ENCODE peak calls at places on chromosome 15, in five cellular contexts. A is breast epithelium, Y is H54, Q is body of pancreas, O is GM12891. S is an unnamed sample.

GRCh38 chr15:59294574-59294960 is 78.1 kb downstream of the MYO1E start:
- DNase-seq in O (no peak), Y (no peak), A (no peak), Q (no peak), S (no peak)

GRCh38 chr15:82968066-82968465 is 15.5 kb upstream of the HOMER2 start:
- DNase-seq in Y (no peak), A (no peak), Q (no peak), O (no peak), S (no peak)

GRCh38 chr15:80976851-80977250 is 12.8 kb downstream of the MESD start:
- DNase-seq in Q (no peak), O (no peak), Y (no peak), A (no peak), S (no peak)

GRCh38 chr15:57777034-57777433 is 70.5 kb downstream of the POLR2M start:
- DNase-seq in Q (no peak), O (no peak), Y (no peak), A (no peak), S (no peak)

GRCh38 chr15:56045068-56045748 is 51.8 kb upstream of the NEDD4 start:
- DNase-seq in O (no peak), Y (no peak), Q (no peak), A (no peak), S (no peak)

GRCh38 chr15:91973481-91973880 is 120.0 kb downstream of the SLCO3A1 start:
- DNase-seq in Q (no peak), O (no peak), Y (no peak), A (no peak), S (no peak)

GRCh38 chr15:52103217-52104207 is 9.1 kb downstream of the BCL2L10 start:
- DNase-seq in Y (peak), O (no peak), Q (peak), A (peak), S (peak)

GRCh38 chr15:72801590-72802345 is 18.2 kb upstream of the ADPGK start:
- DNase-seq in Y (no peak), Q (no peak), O (no peak), A (no peak), S (no peak)

GRCh38 chr15:90865702-90866101 is 2.7 kb upstream of the FURIN start:
- DNase-seq in Q (no peak), A (no peak), O (no peak), Y (no peak), S (no peak)

GRCh38 chr15:82663186-82663600 is 16.0 kb upstream of the CPEB1 start:
- DNase-seq in A (no peak), Q (peak), Y (peak), O (peak), S (no peak)

GRCh38 chr15:84859143-84859542 is 25.3 kb upstream of the SLC28A1 start:
- DNase-seq in A (peak), Q (no peak), Y (no peak), O (no peak), S (peak)

GRCh38 chr15:79897701-79898113 is 893 bp upstream of the MTHFS start:
- DNase-seq in Y (no peak), A (no peak), Q (no peak), O (no peak), S (no peak)

GRCh38 chr15:56758770-56759449 is 25.6 kb upstream of the ZNF280D start:
- DNase-seq in Y (peak), A (no peak), Q (no peak), O (no peak), S (no peak)

GRCh38 chr15:80211976-80212375 is 40.0 kb downstream of the CTXND1 start:
- DNase-seq in Q (no peak), Y (no peak), A (no peak), O (no peak), S (no peak)

GRCh38 chr15:48029656-48030055 is 91.1 kb upstream of the SLC24A5 start:
- DNase-seq in Y (no peak), Q (no peak), O (no peak), A (no peak), S (no peak)

GRCh38 chr15:57218826-57219576 is 157.3 kb upstream of the CGNL1 start:
- DNase-seq in O (no peak), A (no peak), Y (no peak), Q (no peak), S (no peak)

GRCh38 chr15:78727561-78727960 is 83.7 kb downstream of the ADAMTS7 start:
- DNase-seq in Q (no peak), Y (no peak), A (no peak), O (no peak), S (peak)

GRCh38 chr15:43168192-43169107 is 16.8 kb upstream of the CCNDBP1 start:
- DNase-seq in A (peak), Y (no peak), Q (peak), O (no peak), S (no peak)

GRCh38 chr15:51286816-51287215 is 51.6 kb downstream of the CYP19A1 start:
- DNase-seq in O (no peak), Q (no peak), A (no peak), Y (no peak), S (no peak)

GRCh38 chr15:91694131-91694828 is 159.2 kb upstream of the SLCO3A1 start:
- DNase-seq in O (no peak), Y (no peak), A (peak), Q (no peak), S (peak)

GRCh38 chr15:51322622-51323296 is 15.6 kb downstream of the CYP19A1 start:
- DNase-seq in Y (no peak), Q (peak), O (no peak), A (no peak), S (peak)

GRCh38 chr15:71804695-71805470 is 5.5 kb upstream of the NR2E3 start:
- DNase-seq in Y (no peak), A (no peak), Q (peak), O (no peak), S (no peak)

GRCh38 chr15:85582076-85582718 is 201.8 kb downstream of the AKAP13 start:
- DNase-seq in Q (peak), A (no peak), O (no peak), Y (no peak), S (no peak)

GRCh38 chr15:58374147-58374546 is 57.6 kb upstream of the LIPC start:
- DNase-seq in Q (no peak), Y (no peak), O (no peak), A (no peak), S (no peak)

GRCh38 chr15:95440712-95441111 is 889.8 kb upstream of the NR2F2 start:
- DNase-seq in Q (no peak), A (no peak), O (no peak), Y (no peak), S (no peak)

GRCh38 chr15:26148461-26148860 is 285.3 kb upstream of the ATP10A start:
- DNase-seq in A (no peak), Q (no peak), Y (no peak), O (no peak), S (no peak)

GRCh38 chr15:51870774-51871173 is 41.3 kb downstream of the TMOD3 start:
- DNase-seq in Y (no peak), O (no peak), Q (no peak), A (no peak), S (no peak)

GRCh38 chr15:56759450-56759845 is 26.1 kb upstream of the ZNF280D start:
- DNase-seq in A (peak), Y (peak), Q (peak), O (no peak), S (no peak)

GRCh38 chr15:82970078-82970686 is 15.8 kb upstream of the RAMAC start:
- DNase-seq in A (no peak), O (no peak), Y (no peak), Q (no peak), S (no peak)

GRCh38 chr15:50953302-50953701 is 44.8 kb downstream of the AP4E1 start:
- DNase-seq in O (no peak), Q (no peak), A (no peak), Y (no peak), S (no peak)

GRCh38 chr15:85667491-85668424 is 127.0 kb downstream of the KLHL25 start:
- DNase-seq in Q (peak), Y (peak), A (no peak), O (no peak), S (no peak)

GRCh38 chr15:60477991-60478632 is 830 bp downstream of the ICE2 start:
- DNase-seq in O (no peak), Q (no peak), Y (no peak), A (no peak), S (no peak)

GRCh38 chr15:40330368-40330836 is 6.9 kb downstream of the INAFM2 start:
- DNase-seq in Q (no peak), A (peak), Y (no peak), O (no peak), S (no peak)

GRCh38 chr15:78565951-78566774 is 843 bp downstream of the CHRNA5 start:
- DNase-seq in Y (peak), Q (peak), O (no peak), A (no peak), S (no peak)

GRCh38 chr15:53569756-53570480 is 189.5 kb downstream of the WDR72 start:
- DNase-seq in Y (no peak), A (no peak), O (no peak), Q (no peak), S (no peak)

DNA sequence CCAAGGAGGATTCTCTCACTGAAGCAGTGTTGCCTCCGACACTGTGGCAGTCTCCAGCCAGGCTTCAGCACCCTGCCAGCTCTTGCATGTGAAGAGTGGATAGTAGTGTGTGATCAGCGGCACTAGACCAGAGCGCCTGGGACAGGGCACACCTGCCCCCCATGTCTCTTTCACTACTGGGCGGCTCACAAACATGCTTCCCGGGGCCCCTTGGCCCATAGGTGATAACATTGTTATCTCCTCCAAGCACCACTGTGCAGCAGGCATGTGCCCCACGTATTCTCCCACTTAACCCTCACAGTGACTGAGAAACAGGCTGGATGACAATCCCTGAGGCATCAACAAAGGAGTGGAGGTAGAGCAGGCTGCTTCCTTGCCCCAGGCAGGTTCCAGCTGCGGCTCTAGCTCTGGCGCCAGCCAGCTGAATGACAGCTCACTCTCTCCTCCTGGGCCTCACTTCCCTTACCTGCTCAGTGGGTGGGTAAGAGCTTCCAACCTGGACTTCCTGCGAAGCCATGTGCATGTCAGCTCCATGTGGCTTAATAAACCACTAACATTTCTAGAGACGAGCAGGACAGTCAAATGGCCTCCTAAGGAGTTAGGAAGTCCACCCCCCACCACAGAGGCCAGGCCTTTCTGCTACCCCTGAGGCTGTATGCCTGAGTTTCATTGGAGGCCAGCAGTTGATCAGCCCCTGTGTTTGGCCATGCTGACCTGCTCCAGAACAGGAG is 37.8 kb downstream of the KLF13 start:
- DNase-seq in Q (peak), A (no peak), O (no peak), Y (no peak), S (peak)
- TF ChIP-seq POLR2A in Q (peak), A (no peak), O (no peak), Y (no peak), S (no peak)

DNA sequence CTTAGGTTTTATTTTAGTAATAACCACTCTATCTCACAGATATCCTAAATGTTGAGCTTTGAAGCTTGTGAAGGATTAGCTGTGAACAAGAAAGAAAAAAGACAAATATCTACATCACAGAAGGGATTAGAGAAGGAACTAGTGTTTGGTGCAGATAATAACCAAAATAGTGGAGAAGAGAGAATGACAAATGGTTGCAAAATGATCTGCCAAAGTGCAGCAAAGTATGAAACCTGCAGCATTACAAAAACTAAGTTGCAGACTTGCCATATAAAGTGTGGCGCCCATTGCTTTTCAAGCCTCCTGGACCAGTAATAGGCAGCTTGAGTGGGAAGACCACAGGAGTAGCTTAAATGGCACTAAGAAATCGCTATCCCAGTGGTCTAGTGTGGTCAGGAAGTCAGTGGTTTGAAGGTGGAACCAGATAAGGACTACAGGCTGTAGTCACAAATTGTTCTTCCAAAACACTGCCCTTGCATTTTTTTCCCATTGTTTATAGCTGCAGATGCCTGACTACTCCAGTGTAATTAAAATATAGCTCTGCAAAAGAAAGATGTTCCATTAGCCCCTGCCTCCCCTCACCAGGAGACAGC is 20.7 kb downstream of the TPM1 start:
- DNase-seq in O (no peak), Q (no peak), A (no peak), Y (no peak), S (no peak)
- TF ChIP-seq POLR2A in O (no peak), Q (no peak), A (no peak), Y (no peak), S (no peak)

GRCh38 chr15:100849021-100849831 is 30.4 kb upstream of the ALDH1A3 start:
- DNase-seq in O (peak), Q (peak), Y (no peak), A (peak), S (no peak)
- TF ChIP-seq POLR2A in O (no peak), Q (peak), Y (no peak), A (no peak), S (no peak)

GRCh38 chr15:65175511-65175910 is 9.6 kb downstream of the CLPX start:
- DNase-seq in Q (no peak), O (no peak), Y (no peak), A (no peak), S (no peak)

GRCh38 chr15:65171428-65171827 is 13.7 kb downstream of the CLPX start:
- DNase-seq in Q (no peak), A (no peak), Y (no peak), O (no peak), S (no peak)

GRCh38 chr15:65177901-65178300 is 7.2 kb downstream of the CLPX start:
- DNase-seq in A (no peak), Y (no peak), O (no peak), Q (no peak), S (no peak)

GRCh38 chr15:65174491-65174890 is 10.7 kb downstream of the CLPX start:
- DNase-seq in Y (no peak), O (no peak), Q (no peak), A (no peak), S (no peak)

DNA sequence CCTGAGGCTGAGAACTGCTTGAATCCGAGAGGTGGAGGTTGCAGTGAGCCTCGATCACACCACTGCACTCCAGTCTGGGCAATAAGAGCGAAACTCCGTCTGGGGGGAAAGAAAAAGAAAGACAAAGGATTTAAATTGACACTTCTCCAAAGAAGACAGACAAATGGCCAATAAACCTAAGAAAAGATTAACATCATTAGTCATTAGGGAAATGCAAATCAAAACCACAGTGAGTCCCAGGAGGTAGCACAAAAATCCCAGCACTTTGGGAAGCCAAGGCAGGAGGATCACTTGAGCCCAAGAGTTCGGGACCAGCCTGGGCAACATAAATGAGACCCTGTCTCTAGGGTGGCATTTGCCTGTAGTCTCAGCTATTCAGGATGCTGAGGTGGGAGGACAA is 12.6 kb downstream of the CLPX start:
- DNase-seq in A (no peak), Y (no peak), Q (no peak), O (no peak), S (no peak)
- TF ChIP-seq POLR2A in A (no peak), Y (no peak), Q (no peak), O (no peak), S (no peak)

GRCh38 chr15:67185621-67186225 is 68.7 kb downstream of the AAGAB start:
- DNase-seq in Q (no peak), A (no peak), O (no peak), Y (no peak), S (peak)

GRCh38 chr15:67186226-67186649 is 68.2 kb downstream of the AAGAB start:
- DNase-seq in Y (no peak), Q (peak), O (no peak), A (no peak), S (peak)

GRCh38 chr15:67183443-67184169 is 70.9 kb downstream of the AAGAB start:
- DNase-seq in Y (no peak), A (no peak), Q (no peak), O (no peak), S (no peak)

GRCh38 chr15:67184208-67184925 is 70.1 kb downstream of the AAGAB start:
- DNase-seq in Y (no peak), A (no peak), O (no peak), Q (no peak), S (peak)

DNA sequence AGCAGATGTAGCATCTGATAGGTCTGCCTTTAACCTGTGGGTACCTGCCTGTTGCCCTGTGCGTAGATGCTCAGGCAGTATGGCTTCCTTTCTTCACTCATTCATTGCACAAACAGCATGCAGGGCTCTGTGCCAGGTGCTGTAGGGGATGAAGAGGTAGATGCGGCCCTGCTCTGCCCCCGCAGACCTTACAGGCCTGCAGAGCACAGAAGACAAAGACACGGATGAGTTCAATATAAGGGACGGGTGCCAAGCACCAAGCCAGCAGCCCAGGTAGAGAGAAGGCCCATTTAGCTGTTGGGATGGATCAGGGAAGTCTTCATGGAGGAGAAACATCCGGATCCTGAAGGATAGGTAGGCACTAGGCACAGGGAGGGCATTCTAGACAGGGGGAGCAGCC is 69.4 kb downstream of the AAGAB start:
- DNase-seq in O (no peak), Y (no peak), Q (no peak), A (no peak), S (no peak)
- TF ChIP-seq POLR2A in O (no peak), Y (no peak), Q (no peak), A (no peak), S (no peak)

GRCh38 chr15:29685156-29686078 is 136.9 kb downstream of the TJP1 start:
- DNase-seq in Q (no peak), Y (peak), A (no peak), O (no peak), S (peak)
- TF ChIP-seq POLR2A in Q (no peak), Y (no peak), A (no peak), O (no peak), S (no peak)

GRCh38 chr15:74541494-74542191 is 623 bp downstream of the ARID3B start:
- DNase-seq in O (peak), Y (no peak), A (peak), Q (peak), S (peak)

GRCh38 chr15:74543043-74543422 is 2.0 kb downstream of the ARID3B start:
- DNase-seq in O (no peak), A (no peak), Q (no peak), Y (no peak), S (no peak)

GRCh38 chr15:74540135-74540760 is 772 bp upstream of the ARID3B start:
- DNase-seq in A (no peak), Q (no peak), Y (no peak), O (no peak), S (peak)

GRCh38 chr15:74542192-74543042 is 1.4 kb downstream of the ARID3B start:
- DNase-seq in O (no peak), Y (no peak), A (no peak), Q (no peak), S (no peak)

DNA sequence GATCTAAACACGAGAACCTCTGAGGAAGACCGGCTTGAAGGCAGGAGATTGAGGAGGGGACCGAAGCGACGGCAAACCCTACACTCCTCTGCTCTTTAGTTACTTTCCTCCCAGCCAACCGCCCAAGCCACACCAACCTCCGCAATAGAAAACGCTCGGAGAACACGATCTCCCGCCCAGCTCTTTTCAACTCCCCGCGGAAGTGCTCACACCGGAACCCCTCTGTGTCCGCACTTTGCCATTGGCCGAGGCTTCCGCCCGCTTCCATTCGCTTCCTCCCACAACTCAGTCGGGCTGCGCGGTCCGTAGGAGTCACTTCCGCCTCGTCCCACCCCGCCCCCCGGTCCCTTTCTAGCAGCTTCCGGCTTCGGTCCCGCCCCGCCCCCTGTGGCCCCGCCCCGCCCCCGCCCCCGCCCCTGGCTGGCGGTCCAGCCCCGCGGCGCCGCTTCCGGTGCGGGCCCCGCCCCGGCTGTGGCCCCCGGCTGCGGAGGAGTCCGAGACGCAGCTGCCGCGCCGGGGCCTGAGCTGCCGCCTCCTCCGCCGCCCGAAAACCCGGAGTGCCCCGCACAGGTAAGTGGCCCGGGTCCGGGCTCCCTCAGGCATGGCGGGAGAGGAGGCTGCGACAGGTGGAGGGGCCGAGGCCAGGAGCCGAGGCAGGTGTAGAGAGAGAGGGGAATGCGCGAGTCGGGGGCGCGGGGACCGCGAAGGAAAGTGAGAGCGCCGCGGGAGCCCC is at the start of gene ARID3B:
- DNase-seq in A (peak), Q (peak), O (peak), Y (peak), S (peak)
- TF ChIP-seq POLR2A in A (no peak), Q (peak), O (peak), Y (peak), S (no peak)

GRCh38 chr15:49169880-49170597 is at the start of gene GALK2:
- DNase-seq in O (peak), A (peak), Y (peak), Q (peak), S (peak)
- TF ChIP-seq POLR2A in O (peak), A (no peak), Y (peak), Q (peak), S (no peak)

S was measured in lower leg skin.